ENCODE peak calls at places on chromosomes 2 and 18, in four cellular contexts. G is transverse colon, N is mammary epithelial cell, Y is heart left ventricle. R is an unnamed sample. For H3K4me1, the result is how much of the 10 kb centered on the place peaks cover.

GRCh38 chr2:3738454-3738853 is 35.1 kb downstream of the DCDC2C start:
- DNase-seq in Y (no peak), N (no peak), G (no peak), R (peak)

GRCh38 chr2:26584656-26585055 is 56.5 kb downstream of the CIB4 start:
- DNase-seq in Y (no peak), G (no peak), N (no peak), R (no peak)

GRCh38 chr18:64886995-64887394 is 738.1 kb upstream of the LINC00305 start:
- DNase-seq in N (no peak), Y (no peak), G (no peak), R (no peak)

GRCh38 chr2:8003462-8004075 is 678.3 kb upstream of the ID2 start:
- DNase-seq in G (peak), Y (peak), N (no peak), R (peak)

GRCh38 chr2:10218036-10218435 is 84.7 kb upstream of the HPCAL1 start:
- DNase-seq in G (no peak), Y (no peak), N (no peak), R (no peak)

GRCh38 chr2:45964226-45964841 is 312.9 kb downstream of the PRKCE start:
- DNase-seq in N (peak), G (peak), Y (peak), R (peak)

GRCh38 chr18:10518595-10519273 is 7.1 kb upstream of the NAPG start:
- DNase-seq in G (peak), N (no peak), Y (peak), R (peak)

GRCh38 chr2:122875091-122875651 is 1119.7 kb downstream of the TSN start:
- DNase-seq in N (no peak), Y (no peak), G (no peak), R (no peak)

GRCh38 chr2:20992201-20992711 is 51.6 kb downstream of the APOB start:
- DNase-seq in N (peak), G (peak), Y (no peak), R (no peak)

GRCh38 chr18:27769152-27769551 is 407.8 kb downstream of the CDH2 start:
- DNase-seq in G (no peak), Y (no peak), N (no peak), R (no peak)

GRCh38 chr2:68434981-68435380 is 32.1 kb downstream of the FBXO48 start:
- DNase-seq in N (no peak), G (no peak), Y (no peak), R (no peak)

GRCh38 chr2:147792966-147793617 is 51.7 kb upstream of the ACVR2A start:
- DNase-seq in Y (no peak), N (peak), G (no peak), R (no peak)

GRCh38 chr2:52336951-52337350 is 1305.0 kb upstream of the NRXN1 start:
- DNase-seq in G (no peak), N (no peak), Y (no peak), R (no peak)

GRCh38 chr2:241136661-241137260 is 12.5 kb downstream of the PASK start:
- DNase-seq in Y (no peak), G (no peak), N (no peak), R (no peak)

GRCh38 chr18:34001376-34001775 is 223.3 kb downstream of the NOL4 start:
- DNase-seq in G (peak), N (no peak), Y (no peak), R (no peak)

GRCh38 chr2:197838036-197838435 is 33.6 kb downstream of the PLCL1 start:
- DNase-seq in Y (no peak), G (no peak), N (no peak), R (no peak)

GRCh38 chr18:56443508-56443907 is 194.9 kb downstream of the TXNL1 start:
- DNase-seq in N (no peak), G (no peak), Y (peak), R (no peak)

GRCh38 chr2:195613922-195614321 is 43.1 kb upstream of the SLC39A10 start:
- DNase-seq in N (peak), G (no peak), Y (no peak), R (no peak)

GRCh38 chr2:30235859-30236535 is 4.7 kb downstream of the LBH start:
- DNase-seq in Y (no peak), G (no peak), N (no peak), R (no peak)
- H3K4me1 ChIP-seq in Y (half or more), G (under half), N (under half), R (under half)

DNA sequence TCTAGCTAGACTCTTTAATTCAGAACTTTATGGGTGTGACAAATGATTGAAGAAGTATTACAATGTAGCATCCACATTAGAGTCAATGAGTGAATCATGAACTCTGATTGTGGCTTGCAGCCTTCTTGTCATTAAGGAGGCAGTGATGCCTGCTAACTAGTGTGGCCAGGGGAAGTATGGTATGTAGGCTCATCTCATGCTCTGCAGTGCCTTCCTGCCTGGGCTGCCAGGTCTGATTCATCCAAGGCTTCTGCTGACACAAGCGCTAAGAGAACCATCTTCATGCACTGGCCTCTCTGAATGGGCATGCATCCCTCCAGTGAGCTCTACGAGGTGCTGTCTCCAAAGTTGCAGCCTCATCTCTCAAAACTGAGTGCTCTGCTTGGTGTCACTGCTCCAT is 144.3 kb downstream of the MTCL1 start:
- DNase-seq in G (no peak), Y (no peak), N (no peak), R (no peak)
- TF ChIP-seq CTCF in G (no peak), Y (no peak), N (no peak), R (no peak)

GRCh38 chr2:73985318-73986084 is 791 bp downstream of the TET3 start:
- DNase-seq in Y (peak), N (no peak), G (peak), R (peak)
- H3K27ac ChIP-seq in Y (peak), N (peak), G (peak), R (peak)

DNA sequence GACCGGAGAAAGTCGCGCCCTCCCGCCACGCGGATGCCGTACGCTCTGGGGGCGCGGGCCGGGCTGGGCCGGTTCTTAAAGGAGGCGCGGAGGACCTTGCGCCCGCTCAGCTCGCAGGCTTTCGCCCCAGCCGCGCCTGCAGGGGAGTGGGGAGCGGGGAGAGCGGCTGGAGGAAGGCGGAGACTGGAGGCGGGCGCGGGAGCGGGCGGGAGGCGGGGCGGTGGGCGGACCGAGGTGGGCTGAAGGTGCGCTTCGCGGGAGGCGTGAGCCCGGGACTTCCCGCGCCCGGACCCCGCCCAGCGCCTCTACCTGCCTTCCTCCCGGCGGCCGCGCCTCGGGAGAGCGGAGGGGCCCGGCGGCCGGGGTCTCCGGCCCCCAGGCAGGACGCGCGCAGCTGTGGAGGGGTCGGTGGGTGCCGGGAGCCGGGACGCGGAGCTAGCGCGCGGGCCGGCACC is at the start of gene ADRA2B:
- DNase-seq in G (peak), N (peak), Y (peak), R (peak)
- H3K4me1 ChIP-seq in G (under half), N (under half), Y (under half), R (under half)

DNA sequence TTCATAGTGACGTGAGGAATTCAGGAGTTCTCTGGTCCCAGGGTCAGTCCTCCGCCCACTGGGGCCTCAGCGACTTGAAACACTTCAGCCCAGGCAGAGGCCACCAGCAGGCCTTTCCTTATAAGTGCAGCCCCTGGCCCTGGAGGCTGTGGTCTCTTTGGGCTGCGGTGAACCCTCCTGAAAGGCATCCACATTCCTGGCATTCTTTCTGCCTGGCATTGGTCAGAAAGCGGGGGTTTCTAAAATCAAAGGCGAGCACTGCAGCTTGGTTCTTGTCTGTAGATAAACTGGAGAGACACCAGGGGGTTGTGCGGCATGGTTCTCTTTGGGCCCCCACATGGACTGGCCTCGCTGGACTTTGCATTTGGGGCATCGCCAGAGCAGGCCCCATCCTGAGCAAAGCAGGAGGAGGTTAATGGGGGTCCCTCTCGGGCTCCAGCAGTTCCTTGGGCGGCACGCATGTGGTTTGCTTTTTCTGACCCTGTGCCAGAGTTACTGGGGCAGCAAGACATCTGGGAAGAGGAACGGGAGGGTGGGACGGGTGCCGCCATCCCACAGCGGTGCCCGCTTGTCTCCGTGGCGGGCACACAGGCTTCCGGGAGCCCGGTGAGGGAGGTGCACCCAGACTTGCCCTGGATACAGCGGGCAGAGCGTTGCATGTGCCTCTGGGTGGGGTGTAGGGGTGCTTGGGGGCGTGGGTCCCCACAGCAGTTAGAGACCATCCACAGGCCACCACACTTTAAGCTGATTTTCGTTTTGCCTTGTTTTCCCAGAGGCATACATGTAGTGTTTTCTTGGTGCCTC is 44.9 kb downstream of the SH3BP4 start:
- DNase-seq in N (no peak), Y (no peak), G (no peak), R (no peak)
- TF ChIP-seq CTCF in N (peak), Y (no peak), G (no peak), R (no peak)

DNA sequence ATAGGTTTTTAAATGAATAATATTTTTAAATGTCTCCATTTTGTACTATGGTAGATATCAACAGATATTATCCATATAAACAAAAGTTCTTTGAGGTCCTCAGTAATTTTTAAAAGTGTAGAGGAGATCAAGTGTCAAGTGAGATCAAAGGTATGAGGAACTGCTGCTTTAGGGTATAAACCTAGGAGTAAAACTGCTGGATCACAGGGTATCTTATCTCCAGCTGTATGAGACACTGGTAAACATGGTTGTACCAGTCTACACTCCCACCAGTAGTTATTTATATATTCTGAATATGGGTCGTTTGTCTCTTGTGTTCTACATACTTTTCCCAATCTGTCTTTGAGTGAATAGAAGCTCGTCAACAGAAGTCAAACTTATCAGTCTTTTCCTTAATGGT is 68.9 kb upstream of the SERTAD2 start:
- DNase-seq in Y (no peak), N (no peak), G (no peak), R (no peak)
- H3K27ac ChIP-seq in Y (no peak), N (no peak), G (no peak), R (no peak)

R was measured in adrenal gland.